ENCODE peak calls at places on chromosomes 11 and 22, in nine cellular contexts. U is stomach, Q is suprapubic skin, Y is transverse colon, C is tibial nerve, H is sigmoid colon, S is SK-N-SH, T is H1, P is esophagus muscularis mucosa. J is an unnamed sample. For H3K36me3, the result is how much of the 10 kb centered on the place peaks cover.

GRCh38 chr11:18772211-18772610 is 19.4 kb downstream of the PTPN5 start:
- DNase-seq in U (no peak), Q (no peak), Y (no peak), C (no peak), H (no peak), S (no peak), T (no peak), P (no peak), J (no peak)

GRCh38 chr11:95991545-95991944 is 67.6 kb upstream of the MTMR2 start:
- DNase-seq in U (no peak), Q (no peak), Y (no peak), C (no peak), H (no peak), S (no peak), T (no peak), P (no peak), J (no peak)

GRCh38 chr11:86896486-86896885 is 58.7 kb downstream of the FZD4 start:
- DNase-seq in U (no peak), Q (no peak), Y (no peak), C (no peak), H (no peak), S (no peak), T (no peak), P (no peak), J (no peak)

GRCh38 chr11:15698855-15699254 is 584.1 kb downstream of the INSC start:
- DNase-seq in U (no peak), Q (no peak), Y (no peak), C (no peak), H (no peak), S (no peak), T (no peak), P (peak), J (no peak)

GRCh38 chr11:116984186-116984585 is 114.0 kb downstream of the SIK3 start:
- DNase-seq in U (no peak), Q (no peak), Y (no peak), C (no peak), H (no peak), S (no peak), T (no peak), P (no peak), J (no peak)

GRCh38 chr22:48883211-48883960 is 944.3 kb downstream of the BRD1 start:
- DNase-seq in U (no peak), Q (no peak), Y (no peak), C (no peak), H (peak), S (no peak), T (no peak), P (no peak), J (no peak)

GRCh38 chr22:32764330-32765116 is 37.0 kb upstream of the TIMP3 start:
- DNase-seq in U (no peak), Q (peak), Y (peak), C (peak), H (peak), S (no peak), T (no peak), P (no peak), J (peak)

GRCh38 chr11:14636119-14636518 is 7.5 kb upstream of the PDE3B start:
- DNase-seq in U (no peak), Q (no peak), Y (no peak), C (no peak), H (no peak), S (no peak), T (no peak), P (no peak), J (no peak)

GRCh38 chr11:371051-371450 is 1.8 kb downstream of the B4GALNT4 start:
- DNase-seq in U (no peak), Q (no peak), Y (no peak), C (no peak), H (no peak), S (peak), T (no peak), P (no peak), J (no peak)

GRCh38 chr11:29251738-29252137 is 765.1 kb downstream of the KCNA4 start:
- DNase-seq in U (no peak), Q (no peak), Y (no peak), C (no peak), H (no peak), S (no peak), T (no peak), P (no peak), J (no peak)

GRCh38 chr22:37552560-37553163 is 7.6 kb upstream of the CDC42EP1 start:
- DNase-seq in U (no peak), Q (no peak), Y (peak), C (no peak), H (no peak), S (peak), T (peak), P (no peak), J (peak)

GRCh38 chr11:75262961-75263852 is 22.6 kb downstream of the TPBGL start:
- DNase-seq in U (no peak), Q (peak), Y (peak), C (no peak), H (peak), S (no peak), T (no peak), P (no peak), J (peak)

GRCh38 chr11:24574461-24574860 is 77.6 kb downstream of the LUZP2 start:
- DNase-seq in U (no peak), Q (no peak), Y (no peak), C (no peak), H (no peak), S (no peak), T (no peak), P (no peak), J (no peak)

DNA sequence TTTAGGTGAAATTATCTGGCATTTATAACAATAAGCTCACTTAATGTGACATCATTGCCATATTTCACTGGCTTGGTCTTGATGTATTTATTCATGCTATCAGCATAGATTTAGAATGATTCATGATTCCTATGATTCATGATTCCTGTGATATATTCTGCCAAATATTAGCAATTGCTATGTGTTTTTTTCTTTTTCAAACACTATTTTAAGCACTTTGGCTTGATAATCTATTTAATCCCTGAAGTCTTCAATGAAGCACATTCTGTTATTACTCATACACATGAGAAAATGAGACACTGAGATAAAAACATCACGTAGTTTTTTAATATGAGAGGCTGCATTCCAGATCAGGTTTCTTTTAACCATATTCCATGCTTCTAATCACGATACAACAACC is 78.5 kb downstream of the LUZP2 start:
- DNase-seq in U (no peak), Q (no peak), Y (no peak), C (no peak), H (no peak), S (no peak), T (no peak), P (no peak), J (no peak)
- TF ChIP-seq EP300 in U (no peak), Q (no peak), Y (no peak), C (no peak), H (no peak), S (peak), T (no peak), P (no peak), J (no peak)

GRCh38 chr22:45529097-45529496 is 26.4 kb downstream of the FBLN1 start:
- DNase-seq in U (no peak), Q (no peak), Y (no peak), C (no peak), H (no peak), S (no peak), T (no peak), P (no peak), J (no peak)
- H3K36me3 ChIP-seq in U (under half), Q (under half), Y (under half), C (under half), H (under half), S (under half), T (under half), P (under half), J (under half)

GRCh38 chr11:26244207-26244606 is 87.7 kb upstream of the ANO3 start:
- DNase-seq in U (no peak), Q (no peak), Y (no peak), C (no peak), H (no peak), S (no peak), T (no peak), P (no peak), J (no peak)
- TF ChIP-seq EP300 in U (no peak), Q (no peak), Y (no peak), C (no peak), H (no peak), S (no peak), T (no peak), P (no peak), J (no peak)

DNA sequence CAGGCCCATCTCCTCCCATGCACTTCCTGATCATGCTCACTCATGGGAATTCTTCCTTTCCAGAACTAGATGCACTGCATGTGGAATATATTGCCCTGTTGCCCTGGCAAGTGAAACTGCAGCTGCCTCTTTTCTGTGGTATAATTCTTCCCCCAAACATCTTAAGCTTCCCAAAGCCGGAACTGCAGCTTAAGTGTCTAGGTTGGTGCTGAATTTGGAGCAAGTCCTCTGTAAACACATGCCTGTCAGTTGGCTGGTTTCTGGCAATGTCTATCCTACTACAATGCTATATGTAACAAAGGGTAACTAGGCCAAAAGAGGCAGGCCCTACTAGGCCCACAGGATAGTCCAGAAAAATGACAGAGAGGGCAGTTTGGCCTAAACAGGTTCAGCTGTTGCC is 27.9 kb downstream of the ASCC2 start:
- DNase-seq in U (no peak), Q (no peak), Y (no peak), C (no peak), H (no peak), S (no peak), T (no peak), P (no peak), J (no peak)
- H3K36me3 ChIP-seq in U (half or more), Q (half or more), Y (half or more), C (under half), H (under half), S (half or more), T (under half), P (half or more), J (under half)

GRCh38 chr11:70496591-70497535 is 98.5 kb downstream of the CTTN start:
- DNase-seq in U (no peak), Q (no peak), Y (no peak), C (no peak), H (peak), S (no peak), T (no peak), P (no peak), J (no peak)

GRCh38 chr11:70495351-70496310 is 97.3 kb downstream of the CTTN start:
- DNase-seq in U (no peak), Q (no peak), Y (no peak), C (no peak), H (peak), S (no peak), T (no peak), P (no peak), J (no peak)

GRCh38 chr11:70493891-70494290 is 95.6 kb downstream of the CTTN start:
- DNase-seq in U (no peak), Q (peak), Y (no peak), C (no peak), H (peak), S (no peak), T (no peak), P (no peak), J (no peak)

GRCh38 chr11:70493089-70493474 is 94.8 kb downstream of the CTTN start:
- DNase-seq in U (no peak), Q (peak), Y (no peak), C (no peak), H (peak), S (no peak), T (no peak), P (no peak), J (no peak)

GRCh38 chr11:70494559-70495350 is 96.4 kb downstream of the CTTN start:
- DNase-seq in U (no peak), Q (no peak), Y (no peak), C (no peak), H (peak), S (no peak), T (no peak), P (no peak), J (peak)
- TF ChIP-seq EP300 in U (no peak), Q (no peak), Y (no peak), C (no peak), H (no peak), S (no peak), T (no peak), P (no peak), J (no peak)

DNA sequence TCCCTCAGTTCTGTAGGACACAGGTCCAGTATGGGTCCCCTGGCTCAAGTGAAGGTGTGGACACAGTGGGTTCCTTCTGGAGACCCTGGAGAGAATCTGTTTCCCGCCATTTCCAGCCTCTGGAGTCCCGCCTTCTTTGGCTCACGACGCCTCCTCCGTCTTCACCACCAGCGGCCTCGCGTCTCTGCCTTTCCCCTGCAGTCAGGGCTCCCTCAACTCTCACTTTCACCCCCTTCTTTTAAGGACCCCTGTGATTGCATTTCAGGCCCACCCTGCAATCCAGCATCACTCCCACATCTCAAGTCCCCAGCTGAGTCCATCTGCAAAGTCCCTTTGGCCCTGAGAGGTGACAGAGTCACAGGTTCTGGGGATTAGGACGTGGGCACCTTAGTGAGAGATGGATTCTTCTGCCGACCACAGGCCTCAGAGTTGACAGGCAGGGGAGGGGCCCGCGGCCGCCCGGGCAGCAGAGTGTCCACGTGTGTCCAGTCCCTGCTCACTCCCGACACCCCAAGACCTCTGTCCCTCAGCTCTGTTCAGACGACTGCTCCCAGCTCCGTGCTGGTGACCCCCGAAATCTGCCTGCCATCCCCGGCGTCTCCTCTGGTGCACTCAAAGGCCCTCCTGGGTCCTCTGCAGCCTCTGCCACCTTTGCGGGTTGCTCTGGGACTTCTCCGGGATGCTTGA is 36.9 kb upstream of the KRTAP5-7 start:
- DNase-seq in U (peak), Q (no peak), Y (no peak), C (no peak), H (peak), S (no peak), T (no peak), P (no peak), J (no peak)
- H3K36me3 ChIP-seq in U (half or more), Q (half or more), Y (under half), C (under half), H (under half), S (under half), T (under half), P (half or more), J (under half)

J was measured in ovary.